ENCODE peak calls at places on chromosome 17, in four cellular contexts. U, B, Y and W are unnamed samples.

GRCh38 chr17:57553525-57553924 is 191.6 kb downstream of the CCDC182 start:
- DNase-seq in U (no peak), B (no peak), Y (no peak), W (peak)

GRCh38 chr17:77188084-77189066 is 47.6 kb downstream of the SEC14L1 start:
- DNase-seq in U (no peak), B (no peak), Y (peak), W (no peak)

GRCh38 chr17:68396795-68397536 is 60.3 kb downstream of the WIPI1 start:
- DNase-seq in U (no peak), B (no peak), Y (no peak), W (no peak)

GRCh38 chr17:74239169-74239568 is 25.8 kb downstream of the TTYH2 start:
- DNase-seq in U (no peak), B (no peak), Y (no peak), W (no peak)

GRCh38 chr17:77810536-77810935 is 148.0 kb upstream of the TNRC6C start:
- DNase-seq in U (no peak), B (no peak), Y (no peak), W (no peak)

GRCh38 chr17:40319651-40320550 is 10.9 kb downstream of the RARA start:
- DNase-seq in U (peak), B (no peak), Y (no peak), W (no peak)

GRCh38 chr17:72529386-72529785 is 408.6 kb downstream of the SOX9 start:
- DNase-seq in U (no peak), B (no peak), Y (no peak), W (no peak)

GRCh38 chr17:47316316-47316715 is 7.4 kb upstream of the EFCAB13 start:
- DNase-seq in U (no peak), B (no peak), Y (peak), W (no peak)

GRCh38 chr17:16003841-16004240 is 4.2 kb downstream of the TTC19 start:
- DNase-seq in U (no peak), B (no peak), Y (no peak), W (no peak)

GRCh38 chr17:78527345-78527744 is 49.9 kb downstream of the DNAH17 start:
- DNase-seq in U (no peak), B (no peak), Y (no peak), W (no peak)

GRCh38 chr17:40315678-40316570 is 6.9 kb downstream of the RARA start:
- DNase-seq in U (peak), B (no peak), Y (no peak), W (peak)

GRCh38 chr17:81019563-81020442 is 15.1 kb upstream of the BAIAP2 start:
- DNase-seq in U (no peak), B (no peak), Y (no peak), W (peak)

GRCh38 chr17:40307001-40307690 is 1.8 kb upstream of the RARA start:
- DNase-seq in U (peak), B (no peak), Y (no peak), W (peak)

GRCh38 chr17:58710948-58711552 is 18.6 kb downstream of the RAD51C start:
- DNase-seq in U (peak), B (no peak), Y (peak), W (peak)

GRCh38 chr17:1906622-1907021 is 76.8 kb downstream of the RPA1 start:
- DNase-seq in U (no peak), B (no peak), Y (no peak), W (no peak)

GRCh38 chr17:68396226-68396780 is 61.0 kb downstream of the WIPI1 start:
- DNase-seq in U (no peak), B (no peak), Y (no peak), W (no peak)

GRCh38 chr17:2837147-2837561 is 40.9 kb downstream of the RAP1GAP2 start:
- DNase-seq in U (no peak), B (no peak), Y (no peak), W (no peak)

GRCh38 chr17:4696432-4696796 is 7.5 kb downstream of the PELP1 start:
- DNase-seq in U (no peak), B (peak), Y (no peak), W (no peak)

GRCh38 chr17:44222112-44222869 is 2.8 kb upstream of the UBTF start:
- DNase-seq in U (peak), B (no peak), Y (peak), W (peak)

GRCh38 chr17:43880420-43880991 is 26.8 kb downstream of the MPP2 start:
- DNase-seq in U (peak), B (no peak), Y (peak), W (peak)

GRCh38 chr17:28519236-28519635 is 13.1 kb downstream of the FOXN1 start:
- DNase-seq in U (no peak), B (no peak), Y (no peak), W (no peak)

GRCh38 chr17:73151888-73152633 is 12.7 kb upstream of the SSTR2 start:
- DNase-seq in U (no peak), B (no peak), Y (peak), W (no peak)

GRCh38 chr17:206941-207560 is 25.6 kb upstream of the DOC2B start:
- DNase-seq in U (no peak), B (no peak), Y (no peak), W (no peak)

GRCh38 chr17:80359422-80360110 is 55.4 kb upstream of the ENDOV start:
- DNase-seq in U (no peak), B (no peak), Y (no peak), W (no peak)

GRCh38 chr17:79950306-79950705 is 85.4 kb downstream of the TBC1D16 start:
- DNase-seq in U (peak), B (no peak), Y (no peak), W (peak)

GRCh38 chr17:32488177-32488542 is 1.4 kb downstream of the CDK5R1 start:
- DNase-seq in U (no peak), B (no peak), Y (no peak), W (no peak)

GRCh38 chr17:39813631-39814030 is 50.5 kb downstream of the IKZF3 start:
- DNase-seq in U (no peak), B (no peak), Y (no peak), W (no peak)

GRCh38 chr17:79130536-79131273 is 56.1 kb downstream of the ENGASE start:
- DNase-seq in U (no peak), B (no peak), Y (no peak), W (no peak)

GRCh38 chr17:68381076-68381900 is 76.0 kb downstream of the WIPI1 start:
- DNase-seq in U (no peak), B (no peak), Y (no peak), W (no peak)

GRCh38 chr17:73359987-73360410 is 48.2 kb upstream of the CDC42EP4 start:
- DNase-seq in U (peak), B (no peak), Y (peak), W (no peak)

GRCh38 chr17:7263801-7264078 is 1.5 kb upstream of the CLDN7 start:
- DNase-seq in U (peak), B (no peak), Y (no peak), W (no peak)

GRCh38 chr17:7261377-7262191 is 694 bp downstream of the CLDN7 start:
- DNase-seq in U (peak), B (no peak), Y (no peak), W (peak)

GRCh38 chr17:7262192-7263070 is at the start of gene CLDN7:
- DNase-seq in U (peak), B (no peak), Y (no peak), W (peak)

GRCh38 chr17:7260601-7261376 is 1.5 kb downstream of the CLDN7 start:
- DNase-seq in U (no peak), B (no peak), Y (no peak), W (no peak)

DNA sequence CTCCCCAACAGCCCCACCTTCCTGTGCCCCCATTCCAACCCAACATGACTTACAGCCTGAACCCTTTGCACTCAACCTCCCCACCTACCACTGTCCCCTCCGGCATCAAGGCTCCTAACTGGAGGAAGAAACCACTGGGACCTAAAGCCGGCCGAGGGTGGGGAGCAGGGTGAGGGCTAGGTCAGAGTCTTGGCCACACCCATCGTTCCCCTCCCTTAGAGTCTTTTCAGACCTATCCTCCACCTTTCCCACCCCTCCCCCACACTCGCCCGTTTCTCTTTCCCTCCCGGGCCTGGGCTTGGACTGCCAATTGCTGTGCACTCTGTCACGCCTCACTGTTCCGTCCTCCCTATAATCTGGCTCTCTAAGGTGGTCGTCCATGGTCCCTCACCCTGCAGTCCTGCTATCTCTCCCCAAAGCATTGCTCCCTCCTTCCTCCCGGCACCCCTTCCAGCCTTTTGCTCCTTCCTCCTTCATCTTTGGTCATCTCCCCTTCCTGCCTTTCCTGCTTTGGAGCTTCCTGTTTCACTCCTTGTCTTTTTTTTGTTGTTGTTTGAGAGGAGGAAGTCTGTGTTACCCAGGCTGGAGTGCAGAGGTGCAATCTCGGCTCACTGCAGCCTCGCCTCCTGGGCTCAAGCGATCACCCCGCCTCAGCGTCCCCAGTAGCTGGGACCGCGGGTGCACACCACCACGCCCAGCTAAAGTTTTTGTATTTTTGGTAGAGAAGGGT is 958 bp upstream of the CLDN7 start:
- DNase-seq in U (peak), B (no peak), Y (no peak), W (peak)
- TF ChIP-seq NFIC in U (no peak), B (no peak), Y (no peak), W (no peak)

DNA sequence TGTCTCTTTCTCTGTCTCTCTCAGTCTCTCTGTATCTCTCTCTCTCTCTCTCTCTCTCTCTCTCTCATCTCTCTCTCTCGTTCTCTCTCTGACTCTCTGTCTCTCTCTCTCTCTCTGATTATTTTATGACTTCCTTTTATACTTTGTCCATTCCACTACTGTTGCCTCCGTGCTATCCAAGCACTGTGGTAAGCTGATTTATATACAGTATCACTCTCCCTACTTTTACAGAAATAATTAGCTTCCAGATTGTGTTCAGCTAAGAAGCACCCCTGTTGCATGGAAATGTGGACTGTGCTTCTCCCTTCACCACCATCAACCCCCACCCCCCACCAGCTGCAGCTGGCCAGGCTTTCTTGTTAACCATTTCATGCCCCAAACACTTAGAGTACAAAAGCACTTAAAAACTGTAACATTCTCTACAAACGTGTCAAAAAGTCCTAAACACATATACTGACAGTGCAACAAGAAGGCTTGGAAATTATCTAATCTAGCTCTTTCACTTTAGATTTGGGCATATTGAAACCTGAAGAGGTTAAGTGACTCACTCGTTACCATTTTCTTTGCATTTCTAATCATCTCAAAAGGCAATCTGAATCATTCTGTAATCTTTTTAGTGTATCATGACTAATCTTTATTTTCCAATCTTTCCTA is 11.6 kb upstream of the TMEM100 start:
- DNase-seq in U (peak), B (no peak), Y (no peak), W (no peak)
- TF ChIP-seq NFIC in U (no peak), B (no peak), Y (no peak), W (peak)

DNA sequence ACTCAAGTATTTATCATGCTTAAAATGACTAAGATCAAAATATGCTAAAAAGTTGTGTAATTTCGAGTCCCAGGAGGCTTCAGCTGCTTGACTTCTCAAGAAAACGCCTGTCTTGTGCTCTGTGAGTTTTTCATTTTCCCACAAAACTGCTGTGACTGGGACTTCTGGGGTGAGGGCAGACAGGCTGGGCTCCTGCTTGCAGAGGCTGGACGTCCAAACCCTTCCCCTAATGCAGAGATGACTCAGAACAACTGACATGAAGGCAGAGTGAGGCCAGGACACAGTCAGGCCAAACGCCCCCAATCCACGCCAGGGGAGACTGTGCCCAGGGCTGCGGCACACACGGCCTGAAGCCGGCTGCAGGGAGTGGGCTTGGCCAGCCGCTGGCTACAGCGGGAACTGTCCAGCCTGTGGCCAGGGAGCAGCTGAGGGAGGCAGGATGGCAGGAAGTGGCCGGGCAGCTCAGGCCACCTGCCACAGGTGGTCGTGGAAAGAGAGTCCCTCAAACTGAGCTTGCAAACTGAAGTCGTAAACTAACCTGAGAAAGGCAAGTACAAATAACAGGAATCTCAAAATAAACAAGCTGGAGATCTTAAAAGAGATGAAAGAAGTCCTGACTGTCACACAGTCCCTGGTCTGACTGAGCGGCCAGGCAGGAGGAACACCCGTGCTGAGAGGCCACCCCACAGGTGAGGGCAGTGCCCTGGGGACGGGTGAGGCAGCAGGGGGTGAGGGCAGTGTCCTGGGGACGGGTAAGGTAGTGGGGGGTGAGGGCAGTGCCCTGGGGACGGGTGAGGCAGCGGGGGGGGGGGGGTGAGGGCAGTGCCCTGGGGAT is 21.3 kb upstream of the HEXD start:
- DNase-seq in U (no peak), B (no peak), Y (no peak), W (no peak)
- TF ChIP-seq NFIC in U (no peak), B (no peak), Y (no peak), W (no peak)

GRCh38 chr17:66493283-66494019 is 191.0 kb downstream of the PRKCA start:
- DNase-seq in U (no peak), B (no peak), Y (no peak), W (no peak)
- TF ChIP-seq NFIC in U (peak), B (no peak), Y (no peak), W (no peak)

DNA sequence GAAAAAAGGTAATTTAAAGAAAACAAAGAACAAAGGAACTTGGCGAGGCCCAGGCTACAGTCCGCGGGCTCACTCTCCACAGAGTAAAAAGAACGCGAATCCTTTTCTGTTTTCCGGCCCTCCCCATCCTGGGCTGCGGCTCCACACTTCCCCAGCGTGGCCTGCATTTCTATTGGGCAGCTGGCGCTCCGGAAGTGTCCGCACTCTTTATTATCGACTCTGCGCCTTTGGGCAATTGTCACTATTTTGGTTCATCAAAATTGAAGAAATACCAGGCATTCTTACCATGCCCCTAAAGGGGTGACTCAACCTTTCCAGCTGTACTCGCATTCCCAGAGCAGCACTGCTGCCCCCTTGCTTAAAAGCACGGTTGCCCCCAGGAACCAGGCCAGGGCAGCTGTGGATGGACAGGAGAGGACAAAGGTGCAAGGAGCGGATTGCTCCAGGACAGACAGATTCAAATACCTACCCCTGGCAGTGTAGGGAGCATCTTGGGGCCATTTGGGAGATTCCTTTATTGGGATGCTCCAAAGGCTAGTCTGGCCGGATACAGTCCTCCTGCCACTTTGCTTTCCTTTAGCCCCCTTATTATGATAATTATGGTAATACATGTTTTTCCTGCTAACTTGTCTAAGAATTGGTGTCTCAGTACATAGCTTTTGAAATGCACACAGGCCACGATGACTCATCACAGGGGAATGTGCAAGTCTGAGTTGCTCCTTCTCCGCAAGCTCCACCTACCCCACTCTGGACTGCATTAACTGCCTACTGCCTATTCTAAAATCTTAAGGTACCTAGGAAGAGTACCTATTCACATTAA is 985 bp upstream of the SLFN12 start:
- DNase-seq in U (no peak), B (peak), Y (peak), W (peak)
- TF ChIP-seq NFIC in U (peak), B (no peak), Y (no peak), W (no peak)

GRCh38 chr17:45313419-45313771 is 3.4 kb downstream of the MAP3K14 start:
- DNase-seq in U (no peak), B (no peak), Y (no peak), W (no peak)
- TF ChIP-seq NFIC in U (no peak), B (no peak), Y (no peak), W (no peak)

DNA sequence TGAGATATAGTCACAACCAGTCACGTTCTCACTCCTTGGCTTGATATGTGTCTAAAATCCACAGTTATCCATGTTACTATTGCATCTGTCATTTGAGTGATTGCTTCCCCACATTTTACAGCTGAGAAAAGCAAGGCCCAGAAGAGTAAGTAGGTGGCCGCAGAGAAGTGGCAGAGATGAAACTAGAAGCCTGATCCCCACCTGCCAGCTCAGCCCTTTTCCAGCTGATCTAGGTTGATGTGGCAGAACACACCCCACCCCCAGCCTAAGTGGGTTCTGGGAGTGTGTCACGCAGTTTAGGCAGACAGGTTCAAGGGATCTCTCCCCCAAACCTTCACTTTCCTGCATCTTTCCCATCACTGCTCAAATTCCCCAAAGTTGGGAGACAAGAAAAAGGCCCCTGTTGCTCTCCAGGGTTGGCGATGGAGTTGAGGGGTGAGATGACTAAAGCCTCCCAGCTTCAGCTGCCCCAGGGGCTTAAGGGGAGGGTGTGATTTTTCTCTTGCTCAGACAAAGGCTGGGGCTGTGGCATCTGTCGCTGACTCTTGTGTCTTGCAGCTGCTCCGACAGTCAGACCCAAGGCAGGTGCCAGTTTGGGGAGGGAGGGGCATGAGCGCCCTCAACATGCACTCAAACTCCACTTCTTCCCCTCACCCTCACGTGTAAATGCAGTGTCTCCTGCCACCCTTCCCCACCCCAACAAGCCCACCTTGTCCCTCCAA is 48.9 kb upstream of the LHX1 start:
- DNase-seq in U (no peak), B (no peak), Y (no peak), W (no peak)
- TF ChIP-seq NFIC in U (no peak), B (no peak), Y (no peak), W (no peak)